ENCODE peak calls at places on chromosomes 13 and 19, in seven cellular contexts. U is HL-60, F is choroid plexus epithelial cell, N is cardiac muscle cell, L is fibroblast of the aortic adventitia, W is AG09319, J is ascending aorta. G is an unnamed sample.

GRCh38 chr19:16324064-16324383 is 602 bp upstream of the KLF2 start:
- DNase-seq in F (no peak), N (no peak), L (no peak), W (no peak), U (no peak), J (no peak), G (no peak)

GRCh38 chr19:1922803-1923202 is 17.6 kb downstream of the ADAT3 start:
- DNase-seq in J (no peak), W (no peak), F (no peak), U (no peak), L (no peak), N (no peak), G (no peak)

GRCh38 chr19:8343483-8343844 is 402 bp upstream of the KANK3 start:
- DNase-seq in F (no peak), U (no peak), J (no peak), W (no peak), L (no peak), N (no peak), G (no peak)

GRCh38 chr19:52967772-52968171 is 5.1 kb upstream of the ZNF816 start:
- DNase-seq in L (no peak), U (no peak), N (no peak), W (no peak), F (no peak), J (no peak), G (no peak)

GRCh38 chr13:114145256-114145655 is 12.8 kb upstream of the RASA3 start:
- DNase-seq in J (peak; percentile 56), L (no peak), W (no peak), F (no peak), N (no peak), U (no peak), G (no peak)

GRCh38 chr19:55481148-55482127 is 3.5 kb upstream of the NAT14 start:
- DNase-seq in F (no peak), L (no peak), N (no peak), W (no peak), U (no peak), J (no peak), G (no peak)

GRCh38 chr13:36530861-36531590 is 98.7 kb downstream of the CCNA1 start:
- DNase-seq in F (no peak), N (no peak), U (peak; percentile 67), L (no peak), W (no peak), J (no peak), G (no peak)

GRCh38 chr13:41457589-41458186 is 338 bp downstream of the RGCC start:
- DNase-seq in U (no peak), F (no peak), L (no peak), J (no peak), N (no peak), W (no peak), G (peak; percentile 42)

GRCh38 chr13:40910324-40911050 is 108.6 kb downstream of the ELF1 start:
- DNase-seq in N (no peak), F (peak; percentile 39), U (no peak), J (no peak), L (peak; percentile 58), W (no peak), G (no peak)

GRCh38 chr19:6278051-6278450 is 1.7 kb downstream of the MLLT1 start:
- DNase-seq in U (no peak), N (no peak), L (no peak), F (no peak), W (no peak), J (no peak), G (no peak)

GRCh38 chr19:6278740-6279619 is 795 bp downstream of the MLLT1 start:
- DNase-seq in U (no peak), L (no peak), J (no peak), W (no peak), F (no peak), N (no peak), G (no peak)

GRCh38 chr19:6279620-6279930 is 200 bp downstream of the MLLT1 start:
- DNase-seq in F (no peak), W (no peak), N (no peak), L (no peak), U (no peak), J (no peak), G (no peak)

GRCh38 chr19:6276447-6276846 is 3.3 kb downstream of the MLLT1 start:
- DNase-seq in L (peak; percentile 94), F (peak; percentile 75), W (peak; percentile 70), J (peak; percentile 88), U (no peak), N (peak; percentile 26), G (no peak)

GRCh38 chr19:6279931-6280591 is at the start of gene MLLT1:
- DNase-seq in F (peak; percentile 98), L (peak; percentile 96), N (peak; percentile 97), U (peak; percentile 96), W (peak; percentile 96), J (peak; percentile 98), G (peak; percentile 98)
- TF ChIP-seq CTCF in F (peak; percentile 52), L (peak; percentile 58), N (peak; percentile 44), U (peak; percentile 18), W (peak; percentile 49), J (peak; percentile 72), G (peak; percentile 42)

DNA sequence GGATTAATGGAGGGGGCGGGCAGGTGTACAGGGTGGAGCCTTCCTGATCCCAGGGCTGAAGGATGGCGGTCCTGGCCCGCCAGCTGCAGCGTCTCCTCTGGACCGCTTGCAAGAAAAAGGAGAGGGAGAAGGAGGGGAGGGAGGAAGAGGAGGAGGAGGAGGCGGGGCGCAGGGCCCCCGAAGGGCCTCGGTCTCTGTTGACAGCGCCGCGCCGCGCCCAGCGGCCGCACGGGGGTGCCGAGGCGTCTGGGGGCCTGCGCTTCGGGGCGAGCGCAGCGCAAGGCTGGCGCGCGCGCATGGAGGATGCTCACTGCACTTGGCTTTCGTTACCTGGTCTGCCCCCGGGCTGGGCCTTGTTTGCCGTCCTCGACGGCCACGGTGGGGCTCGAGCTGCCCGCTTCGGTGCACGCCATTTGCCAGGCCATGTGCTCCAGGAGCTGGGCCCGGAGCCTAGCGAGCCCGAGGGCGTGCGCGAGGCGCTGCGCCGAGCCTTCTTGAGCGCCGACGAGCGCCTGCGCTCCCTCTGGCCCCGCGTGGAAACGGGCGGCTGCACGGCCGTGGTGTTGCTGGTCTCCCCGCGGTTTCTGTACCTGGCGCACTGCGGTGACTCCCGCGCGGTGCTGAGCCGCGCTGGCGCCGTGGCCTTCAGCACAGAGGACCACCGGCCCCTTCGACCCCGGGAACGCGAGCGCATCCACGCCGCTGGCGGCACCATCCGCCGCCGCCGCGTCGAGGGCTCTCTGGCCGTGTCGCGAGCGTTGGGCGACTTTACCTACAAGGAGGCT is at the start of gene PPM1N:
- DNase-seq in U (no peak), J (no peak), N (peak; percentile 40), W (no peak), L (no peak), F (no peak), G (peak; percentile 63)
- TF ChIP-seq CTCF in U (no peak), J (no peak), N (peak; percentile 5), W (no peak), L (no peak), F (no peak), G (no peak)

GRCh38 chr19:11480081-11480926 is 542 bp downstream of the ELAVL3 start:
- DNase-seq in U (no peak), L (no peak), N (no peak), W (no peak), F (no peak), J (no peak), G (no peak)
- TF ChIP-seq CTCF in U (no peak), L (no peak), N (no peak), W (no peak), F (no peak), J (no peak), G (no peak)

GRCh38 chr19:23822735-23823134 is 64.0 kb upstream of the ZNF681 start:
- DNase-seq in W (no peak), J (no peak), L (no peak), N (no peak), F (no peak), U (no peak), G (no peak)

DNA sequence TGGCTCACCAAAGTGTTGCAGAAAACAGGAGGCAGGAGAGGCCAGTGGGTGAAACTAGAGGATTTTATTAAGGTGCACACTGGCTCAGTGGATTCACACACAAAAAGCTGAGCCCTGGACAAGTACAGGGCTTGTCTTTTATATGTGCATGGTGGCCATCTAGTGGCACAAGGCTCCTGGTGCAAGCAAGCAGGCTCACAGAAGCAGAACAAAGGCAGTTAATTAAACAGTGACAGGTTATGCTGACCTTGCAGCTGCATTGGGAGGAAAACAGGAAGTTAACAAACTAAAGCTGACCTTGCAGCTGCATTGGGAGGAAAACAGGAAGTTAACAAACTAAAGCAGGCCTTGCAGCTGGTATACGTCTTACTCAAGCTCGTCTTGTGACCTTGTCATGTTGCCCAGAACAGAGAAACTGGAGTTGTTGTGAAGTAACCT is 65.3 kb upstream of the ZNF681 start:
- DNase-seq in L (no peak), F (peak; percentile 11), N (peak; percentile 4), U (peak; percentile 87), W (no peak), J (no peak), G (no peak)
- TF ChIP-seq CTCF in L (no peak), F (peak; percentile 5), N (no peak), U (peak; percentile 46), W (no peak), J (no peak), G (no peak)

GRCh38 chr13:20503088-20504083 is 22.3 kb downstream of the CRYL1 start:
- DNase-seq in N (no peak), F (no peak), W (no peak), U (no peak), J (no peak), L (no peak), G (no peak)
- TF ChIP-seq CTCF in N (no peak), F (no peak), W (no peak), U (no peak), J (no peak), L (no peak), G (no peak)

GRCh38 chr19:3573162-3573857 is 566 bp downstream of the HMG20B start:
- DNase-seq in F (peak; percentile 17), N (peak; percentile 46), W (no peak), L (no peak), J (no peak), U (peak; percentile 9), G (peak; percentile 54)

GRCh38 chr19:3573858-3574637 is 1.3 kb downstream of the HMG20B start:
- DNase-seq in F (peak; percentile 98), L (peak; percentile 89), U (peak; percentile 97), N (peak; percentile 96), J (peak; percentile 90), W (peak; percentile 80), G (peak; percentile 94)

GRCh38 chr19:3576696-3577443 is 4.1 kb downstream of the HMG20B start:
- DNase-seq in U (no peak), N (peak; percentile 75), W (no peak), F (peak; percentile 69), J (no peak), L (peak; percentile 80), G (peak; percentile 83)

GRCh38 chr19:3575949-3576673 is 3.4 kb downstream of the HMG20B start:
- DNase-seq in N (no peak), L (no peak), F (no peak), W (no peak), J (no peak), U (no peak), G (no peak)

GRCh38 chr19:3575260-3575741 is 2.6 kb downstream of the HMG20B start:
- DNase-seq in J (no peak), N (peak; percentile 44), W (no peak), F (peak; percentile 68), L (no peak), U (peak; percentile 68), G (peak; percentile 45)
- TF ChIP-seq CTCF in J (no peak), N (peak; percentile 29), W (no peak), F (peak; percentile 59), L (peak; percentile 36), U (peak; percentile 27), G (no peak)